ENCODE peak calls at places on chromosome 12, in seven cellular contexts. T is Calu3; R is HFFc6; O is CD4-positive, alpha-beta T cell; K is OCI-LY7; E is RWPE1; Q is fibroblast of villous mesenchyme. S is an unnamed sample.

GRCh38 chr12:75889214-75889613 is 142.4 kb downstream of the PHLDA1 start:
- DNase-seq in T (peak), R (no peak), O (no peak), K (no peak), E (no peak), Q (no peak), S (no peak)

GRCh38 chr12:129550353-129550752 is 353.5 kb downstream of the TMEM132D start:
- DNase-seq in T (no peak), R (no peak), O (no peak), K (no peak), E (no peak), Q (no peak), S (no peak)

GRCh38 chr12:6213969-6214368 is 13.8 kb downstream of the CD9 start:
- DNase-seq in T (no peak), R (no peak), O (no peak), K (no peak), E (no peak), Q (no peak), S (no peak)

GRCh38 chr12:106217706-106218105 is 30.1 kb downstream of the CKAP4 start:
- DNase-seq in T (no peak), R (no peak), O (no peak), K (no peak), E (no peak), Q (no peak), S (no peak)

GRCh38 chr12:50088577-50089335 is 3.6 kb downstream of the SMARCD1 start:
- DNase-seq in T (peak), R (peak), O (peak), K (peak), E (peak), Q (peak), S (no peak)

GRCh38 chr12:93502802-93503623 is 35.7 kb downstream of the MRPL42 start:
- DNase-seq in T (peak), R (peak), O (peak), K (peak), E (peak), Q (peak), S (peak)

GRCh38 chr12:34391771-34392581 is 369.7 kb downstream of the ALG10 start:
- DNase-seq in T (no peak), R (no peak), O (no peak), K (no peak), E (no peak), Q (no peak), S (peak)

GRCh38 chr12:100593490-100593889 is 20.0 kb downstream of the GAS2L3 start:
- DNase-seq in T (no peak), R (no peak), O (no peak), K (no peak), E (no peak), Q (peak), S (no peak)

GRCh38 chr12:75666126-75666979 is 154.9 kb upstream of the KRR1 start:
- DNase-seq in T (no peak), R (peak), O (no peak), K (no peak), E (no peak), Q (peak), S (no peak)

GRCh38 chr12:33596061-33596460 is 156.4 kb upstream of the SYT10 start:
- DNase-seq in T (no peak), R (no peak), O (no peak), K (no peak), E (no peak), Q (no peak), S (no peak)

GRCh38 chr12:123140675-123141614 is 9.9 kb downstream of the PITPNM2 start:
- DNase-seq in T (no peak), R (no peak), O (no peak), K (no peak), E (no peak), Q (no peak), S (no peak)

GRCh38 chr12:95216704-95217376 is 427 bp downstream of the FGD6 start:
- DNase-seq in T (no peak), R (no peak), O (no peak), K (peak), E (peak), Q (no peak), S (no peak)

GRCh38 chr12:76085159-76085868 is 829 bp upstream of the NAP1L1 start:
- DNase-seq in T (no peak), R (peak), O (peak), K (peak), E (no peak), Q (peak), S (no peak)

GRCh38 chr12:77916276-77916675 is 85.6 kb downstream of the NAV3 start:
- DNase-seq in T (no peak), R (no peak), O (no peak), K (no peak), E (no peak), Q (no peak), S (no peak)

GRCh38 chr12:131755305-131756113 is 44.6 kb downstream of the SFSWAP start:
- DNase-seq in T (no peak), R (no peak), O (no peak), K (peak), E (peak), Q (peak), S (no peak)

GRCh38 chr12:54683388-54683787 is 35.2 kb upstream of the DCD start:
- DNase-seq in T (no peak), R (no peak), O (no peak), K (no peak), E (no peak), Q (no peak), S (no peak)

GRCh38 chr12:29238822-29239291 is 89.8 kb downstream of the FAR2 start:
- DNase-seq in T (no peak), R (no peak), O (no peak), K (no peak), E (peak), Q (no peak), S (no peak)

GRCh38 chr12:3088251-3088650 is 11.1 kb downstream of the TSPAN9 start:
- DNase-seq in T (no peak), R (no peak), O (no peak), K (no peak), E (no peak), Q (no peak), S (no peak)

GRCh38 chr12:22271036-22271435 is 63.5 kb downstream of the ST8SIA1 start:
- DNase-seq in T (no peak), R (peak), O (no peak), K (no peak), E (peak), Q (peak), S (no peak)

GRCh38 chr12:117030187-117030896 is 68.9 kb downstream of the TESC start:
- DNase-seq in T (no peak), R (no peak), O (no peak), K (no peak), E (no peak), Q (no peak), S (no peak)

GRCh38 chr12:1405619-1406018 is 188.8 kb downstream of the FBXL14 start:
- DNase-seq in T (no peak), R (no peak), O (no peak), K (no peak), E (no peak), Q (no peak), S (no peak)

GRCh38 chr12:57864811-57865751 is 18.6 kb upstream of the CTDSP2 start:
- DNase-seq in T (peak), R (peak), O (peak), K (no peak), E (peak), Q (peak), S (peak)

GRCh38 chr12:32124637-32125036 is 18.0 kb downstream of the BICD1 start:
- DNase-seq in T (no peak), R (no peak), O (no peak), K (no peak), E (no peak), Q (no peak), S (no peak)

GRCh38 chr12:46661161-46661845 is 164.5 kb downstream of the SLC38A4 start:
- DNase-seq in T (peak), R (peak), O (no peak), K (peak), E (no peak), Q (peak), S (no peak)

GRCh38 chr12:27133022-27133590 is 50.7 kb upstream of the C12orf71 start:
- DNase-seq in T (no peak), R (no peak), O (no peak), K (no peak), E (no peak), Q (no peak), S (no peak)

GRCh38 chr12:19454837-19455236 is 15.5 kb downstream of the AEBP2 start:
- DNase-seq in T (no peak), R (no peak), O (no peak), K (no peak), E (no peak), Q (no peak), S (no peak)

GRCh38 chr12:20421338-20421890 is 53.1 kb downstream of the PDE3A start:
- DNase-seq in T (no peak), R (no peak), O (no peak), K (no peak), E (no peak), Q (no peak), S (no peak)

GRCh38 chr12:47376937-47377336 is 297.2 kb upstream of the AMIGO2 start:
- DNase-seq in T (no peak), R (no peak), O (no peak), K (no peak), E (no peak), Q (no peak), S (no peak)

GRCh38 chr12:121404734-121405133 is 4.8 kb downstream of the RNF34 start:
- DNase-seq in T (no peak), R (no peak), O (no peak), K (peak), E (no peak), Q (peak), S (peak)

GRCh38 chr12:103475073-103475472 is 20.7 kb downstream of the C12orf42 start:
- DNase-seq in T (no peak), R (no peak), O (no peak), K (no peak), E (no peak), Q (no peak), S (no peak)

GRCh38 chr12:14810953-14811483 is 3.0 kb downstream of the SMCO3 start:
- DNase-seq in T (peak), R (peak), O (no peak), K (peak), E (peak), Q (peak), S (no peak)
- TF ChIP-seq CTCF in T (peak), R (peak), O (no peak), K (peak), E (no peak), Q (peak), S (no peak)

DNA sequence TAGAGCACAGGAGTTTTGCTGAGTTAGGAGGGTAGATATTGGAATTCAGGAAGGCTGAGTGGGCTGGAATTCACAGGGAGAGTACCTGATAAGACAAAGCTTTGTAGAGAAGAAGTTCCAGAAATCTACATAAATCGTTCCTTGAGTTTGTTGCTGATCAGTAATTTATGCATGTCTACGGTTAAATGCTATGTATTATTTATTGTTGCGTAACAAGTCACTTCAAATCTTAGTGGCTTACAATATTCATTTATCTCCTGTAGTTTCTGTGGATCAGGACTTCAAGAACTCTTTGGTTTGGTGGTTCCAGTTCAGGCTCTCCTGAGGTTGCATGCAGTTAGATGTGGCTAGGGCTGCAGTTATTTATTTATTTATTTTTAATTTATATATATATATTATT is 7.8 kb downstream of the PUS7L start:
- DNase-seq in T (no peak), R (no peak), O (no peak), K (no peak), E (no peak), Q (no peak), S (no peak)
- TF ChIP-seq CTCF in T (no peak), R (no peak), O (no peak), K (no peak), E (no peak), Q (no peak), S (no peak)

GRCh38 chr12:125201940-125202339 is 136.7 kb downstream of the AACS start:
- DNase-seq in T (no peak), R (no peak), O (no peak), K (no peak), E (no peak), Q (no peak), S (no peak)

GRCh38 chr12:125198647-125199046 is 133.4 kb downstream of the AACS start:
- DNase-seq in T (no peak), R (no peak), O (no peak), K (no peak), E (no peak), Q (no peak), S (no peak)

GRCh38 chr12:125202421-125202820 is 137.2 kb downstream of the AACS start:
- DNase-seq in T (no peak), R (no peak), O (no peak), K (no peak), E (no peak), Q (no peak), S (no peak)

GRCh38 chr12:125206757-125207156 is 141.5 kb downstream of the AACS start:
- DNase-seq in T (no peak), R (no peak), O (no peak), K (no peak), E (no peak), Q (no peak), S (no peak)

GRCh38 chr12:125203145-125203765 is 138.0 kb downstream of the AACS start:
- DNase-seq in T (peak), R (no peak), O (no peak), K (peak), E (peak), Q (no peak), S (no peak)
- TF ChIP-seq CTCF in T (peak), R (peak), O (no peak), K (peak), E (peak), Q (peak), S (peak)

DNA sequence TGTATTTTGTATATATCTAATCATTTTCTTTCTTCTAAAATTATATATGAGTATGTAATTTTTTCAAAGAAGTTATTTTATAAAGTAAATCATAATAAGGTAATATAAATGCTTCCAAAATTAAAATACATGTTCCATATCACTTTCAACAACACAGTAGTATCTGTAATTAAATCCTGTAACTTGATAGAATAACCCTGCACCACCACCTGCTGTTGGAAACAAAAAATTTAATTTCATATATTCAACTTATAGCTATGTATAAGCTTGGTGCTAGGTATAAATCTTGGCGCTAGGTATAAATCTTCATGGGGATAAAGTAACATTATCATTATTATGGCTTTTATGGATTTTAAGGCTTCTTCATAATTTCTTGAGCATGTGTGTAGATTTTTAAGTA is 149.7 kb upstream of the DCN start:
- DNase-seq in T (no peak), R (no peak), O (no peak), K (no peak), E (no peak), Q (no peak), S (no peak)
- TF ChIP-seq CTCF in T (no peak), R (peak), O (no peak), K (no peak), E (no peak), Q (peak), S (peak)

S was measured in mesothelial cell of epicardium.